ENCODE peak calls at places on chromosomes 11 and 22, in nine cellular contexts. H is amniotic stem cell; I is activated CD8-positive, alpha-beta T cell treated with anti-CD3 and anti-CD28 coated beads, Interleukin-2, amount 10 ng/mL, durations not matched to agents 7 days and 5 days; W is PC-3; A is fibroblast of pulmonary artery; G is fibroblast of mammary gland; B is germinal center; L is NCI-H1092 treated with DMSO at 0.1 percent for 48 hours; R is HL-60. O is an unnamed sample.
A peak's percentile ranks its signal among the peaks of the same experiment; 100 is the strongest.

GRCh38 chr11:80521592-80521991 is 1080.8 kb upstream of the TENM4 start:
- DNase-seq in L (no peak), R (no peak), A (no peak), B (no peak), G (no peak), I (no peak), W (peak; percentile 70), H (no peak), O (no peak)

GRCh38 chr11:109641549-109641948 is 219.6 kb downstream of the C11orf87 start:
- DNase-seq in L (no peak), I (peak; percentile 21), G (peak; percentile 33), B (no peak), W (peak; percentile 61), R (peak; percentile 15), A (peak; percentile 62), H (no peak), O (no peak)

GRCh38 chr11:118180300-118180703 is 3.9 kb upstream of the SCN2B start:
- DNase-seq in L (no peak), G (no peak), H (no peak), I (peak; percentile 30), W (no peak), A (peak; percentile 11), B (peak; percentile 36), R (no peak), O (no peak)

GRCh38 chr22:17783773-17784480 is 9.7 kb upstream of the BID start:
- DNase-seq in I (no peak), L (no peak), A (no peak), R (no peak), G (no peak), B (no peak), H (no peak), W (no peak), O (no peak)

GRCh38 chr11:128294685-128295079 is 292.7 kb downstream of the ETS1 start:
- DNase-seq in G (peak; percentile 50), H (no peak), A (peak; percentile 27), B (no peak), R (no peak), L (no peak), W (peak; percentile 45), I (no peak), O (no peak)

GRCh38 chr11:36002196-36002595 is 58.3 kb downstream of the LDLRAD3 start:
- DNase-seq in I (no peak), L (no peak), R (no peak), W (no peak), H (no peak), G (no peak), B (no peak), A (peak; percentile 32), O (no peak)

GRCh38 chr11:116357769-116358544 is 414.8 kb downstream of the BUD13 start:
- DNase-seq in A (no peak), B (no peak), G (peak; percentile 1), I (no peak), H (no peak), R (no peak), W (no peak), L (no peak), O (peak; percentile 55)

GRCh38 chr11:62981743-62982142 is 3.0 kb downstream of the SLC22A6 start:
- DNase-seq in L (no peak), G (no peak), H (no peak), A (no peak), R (no peak), B (no peak), I (no peak), W (no peak), O (no peak)

GRCh38 chr11:112525270-112525669 is 264.6 kb upstream of the PLET1 start:
- DNase-seq in L (no peak), W (no peak), A (peak; percentile 6), I (no peak), H (no peak), R (peak; percentile 51), G (peak; percentile 8), B (no peak), O (no peak)

GRCh38 chr22:24474221-24474620 is 20.9 kb upstream of the UPB1 start:
- DNase-seq in W (peak; percentile 84), R (no peak), L (no peak), B (no peak), A (peak; percentile 91), G (peak; percentile 74), H (peak; percentile 60), I (no peak), O (no peak)

GRCh38 chr11:70799386-70799785 is 401.1 kb downstream of the CTTN start:
- DNase-seq in H (no peak), B (no peak), G (peak; percentile 59), L (no peak), I (no peak), R (no peak), A (no peak), W (peak; percentile 16), O (no peak)

GRCh38 chr11:58316142-58316541 is 42.7 kb downstream of the OR5B17 start:
- DNase-seq in G (peak; percentile 70), R (no peak), L (no peak), I (no peak), A (peak; percentile 42), W (peak; percentile 75), H (no peak), B (no peak), O (no peak)

O was measured in GM13976.